ENCODE peak calls at places on chromosomes 12 and 14, in eight cellular contexts. O is suprapubic skin, X is fibroblast of villous mesenchyme, G is MG63, Z is uterus, Y is endodermal cell, C is hepatocyte, S is right cardiac atrium. N is an unnamed sample.

GRCh38 chr12:108482717-108483212 is 32.3 kb upstream of the FICD start:
- DNase-seq in O (no peak), X (no peak), G (peak), Z (no peak), Y (peak), C (no peak), S (no peak), N (no peak)

GRCh38 chr14:99821519-99822165 is 28.4 kb downstream of the EML1 start:
- DNase-seq in O (no peak), X (peak), G (no peak), Z (peak), Y (no peak), C (peak), S (no peak), N (no peak)

GRCh38 chr14:64723691-64724577 is 19.7 kb downstream of the PLEKHG3 start:
- DNase-seq in O (no peak), X (peak), G (peak), Z (no peak), Y (no peak), C (peak), S (no peak), N (no peak)

GRCh38 chr12:121132601-121133481 is at the start of gene P2RX7:
- DNase-seq in O (peak), X (peak), G (peak), Z (peak), Y (peak), C (peak), S (peak), N (peak)

GRCh38 chr14:91883770-91884169 is 16.4 kb upstream of the TC2N start:
- DNase-seq in O (peak), X (peak), G (no peak), Z (peak), Y (no peak), C (no peak), S (peak), N (no peak)

GRCh38 chr12:89968151-89968699 is 259.6 kb upstream of the ATP2B1 start:
- DNase-seq in O (no peak), X (no peak), G (no peak), Z (no peak), Y (no peak), C (peak), S (no peak), N (no peak)

GRCh38 chr14:70822706-70823185 is 13.4 kb upstream of the MAP3K9 start:
- DNase-seq in O (no peak), X (peak), G (peak), Z (peak), Y (peak), C (peak), S (peak), N (peak)

GRCh38 chr12:118591-118990 is 52.0 kb downstream of the IQSEC3 start:
- DNase-seq in O (no peak), X (no peak), G (no peak), Z (no peak), Y (no peak), C (no peak), S (no peak), N (no peak)

GRCh38 chr12:45231515-45232145 is 15.7 kb downstream of the ANO6 start:
- DNase-seq in O (no peak), X (peak), G (no peak), Z (no peak), Y (no peak), C (no peak), S (no peak), N (no peak)

GRCh38 chr12:75086086-75087038 is 123.3 kb downstream of the KCNC2 start:
- DNase-seq in O (no peak), X (peak), G (peak), Z (no peak), Y (no peak), C (peak), S (no peak), N (no peak)

GRCh38 chr12:89135976-89136634 is 216.2 kb downstream of the DUSP6 start:
- DNase-seq in O (no peak), X (no peak), G (peak), Z (no peak), Y (no peak), C (no peak), S (no peak), N (peak)

GRCh38 chr14:68682166-68683103 is 110.4 kb downstream of the ZFP36L1 start:
- DNase-seq in O (peak), X (peak), G (peak), Z (peak), Y (no peak), C (peak), S (peak), N (peak)

GRCh38 chr14:65604946-65605345 is 192.4 kb downstream of the FUT8 start:
- DNase-seq in O (no peak), X (no peak), G (no peak), Z (no peak), Y (no peak), C (no peak), S (no peak), N (no peak)

GRCh38 chr12:68641138-68641537 is 30.4 kb downstream of the RAP1B start:
- DNase-seq in O (no peak), X (no peak), G (no peak), Z (no peak), Y (no peak), C (no peak), S (no peak), N (no peak)
- H3K4me3 ChIP-seq in O (no peak), X (no peak), G (no peak), Z (no peak), Y (no peak), C (no peak), S (no peak), N (no peak)

GRCh38 chr14:95537298-95538089 is 2.6 kb downstream of the GLRX5 start:
- DNase-seq in O (no peak), X (no peak), G (no peak), Z (no peak), Y (peak), C (no peak), S (no peak), N (no peak)
- H3K4me3 ChIP-seq in O (no peak), X (peak), G (no peak), Z (no peak), Y (peak), C (no peak), S (peak), N (no peak)

DNA sequence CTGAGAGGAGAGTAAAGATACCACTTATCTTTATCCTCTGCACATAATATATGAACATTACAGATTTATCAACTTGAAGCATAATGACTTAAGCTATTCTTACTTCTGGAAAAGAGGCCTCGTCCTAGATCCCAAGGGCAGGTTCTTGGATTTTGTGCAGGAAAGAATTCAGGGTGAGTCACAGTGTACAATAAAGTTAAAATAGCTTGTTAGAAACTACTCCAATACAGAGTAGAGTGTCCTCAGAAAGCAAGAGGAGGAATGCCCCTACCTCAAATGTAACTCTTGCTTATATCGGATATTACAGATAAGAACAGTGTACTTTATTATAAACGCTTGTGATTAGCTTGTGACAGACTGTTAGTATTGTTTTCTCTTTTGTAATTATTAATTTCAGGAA is 41.9 kb upstream of the ABCC9 start:
- DNase-seq in O (no peak), X (no peak), G (no peak), Z (no peak), Y (no peak), C (no peak), S (no peak), N (no peak)
- H3K4me3 ChIP-seq in O (no peak), X (no peak), G (no peak), Z (no peak), Y (no peak), C (no peak), S (no peak), N (no peak)

DNA sequence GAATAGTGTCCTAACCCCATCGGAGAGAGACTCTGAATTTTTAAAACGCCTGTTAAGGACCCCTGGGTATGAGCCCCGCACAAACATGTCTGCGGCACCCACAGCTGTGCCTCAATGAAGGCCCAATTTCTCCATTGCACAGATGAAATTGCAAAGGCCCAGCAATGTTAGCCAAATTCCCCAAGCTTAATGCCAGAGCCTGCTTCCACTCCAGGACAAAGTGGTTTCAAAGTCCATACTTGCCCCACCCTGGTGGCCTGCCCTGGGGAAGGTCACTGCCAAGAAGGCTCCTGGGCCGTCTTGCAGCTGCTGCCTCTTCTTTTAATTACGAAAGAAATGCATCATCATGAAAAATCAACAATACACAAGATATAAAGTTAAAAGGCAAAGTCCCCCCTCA is 1179.7 kb downstream of the VRK1 start:
- DNase-seq in O (peak), X (no peak), G (peak), Z (no peak), Y (no peak), C (peak), S (peak), N (no peak)
- H3K4me3 ChIP-seq in O (peak), X (no peak), G (no peak), Z (no peak), Y (no peak), C (no peak), S (peak), N (no peak)

GRCh38 chr14:104866451-104867370 is 1.6 kb downstream of the CEP170B start:
- DNase-seq in O (peak), X (no peak), G (peak), Z (no peak), Y (no peak), C (peak), S (peak), N (no peak)
- H3K4me3 ChIP-seq in O (peak), X (peak), G (peak), Z (peak), Y (peak), C (peak), S (peak), N (peak)